ENCODE peak calls at places on chromosomes 11 and 22, in eight cellular contexts. One of them, this sample, is unnamed.
A peak's percentile ranks its signal among the peaks of the same experiment; 100 is the strongest.

GRCh38 chr11:114159320-114159719 is 99.8 kb downstream of the ZBTB16 start:
- DNase-seq in AG09309: no peak
- DNase-seq in osteocyte: no peak
- DNase-seq in A549: no peak
- DNase-seq in heart right ventricle: no peak
- DNase-seq in AG04449: no peak
- DNase-seq in left ventricle myocardium inferior: no peak
- DNase-seq in fibroblast of pulmonary artery: no peak
- DNase-seq in this sample: no peak

GRCh38 chr22:36914383-36914752 is 940 bp downstream of the CSF2RB start:
- DNase-seq in AG09309: no peak
- DNase-seq in osteocyte: no peak
- DNase-seq in A549: no peak
- DNase-seq in heart right ventricle: no peak
- DNase-seq in AG04449: no peak
- DNase-seq in left ventricle myocardium inferior: no peak
- DNase-seq in fibroblast of pulmonary artery: no peak
- DNase-seq in this sample: no peak

GRCh38 chr11:92411431-92411830 is 186.8 kb downstream of the FAT3 start:
- DNase-seq in AG09309: no peak
- DNase-seq in osteocyte: no peak
- DNase-seq in A549: no peak
- DNase-seq in heart right ventricle: no peak
- DNase-seq in AG04449: no peak
- DNase-seq in left ventricle myocardium inferior: no peak
- DNase-seq in fibroblast of pulmonary artery: no peak
- DNase-seq in this sample: no peak

GRCh38 chr11:35288817-35289541 is 130.4 kb downstream of the SLC1A2 start:
- DNase-seq in AG09309: peak; percentile 40
- DNase-seq in osteocyte: no peak
- DNase-seq in A549: no peak
- DNase-seq in heart right ventricle: no peak
- DNase-seq in AG04449: peak; percentile 16
- DNase-seq in left ventricle myocardium inferior: no peak
- DNase-seq in fibroblast of pulmonary artery: peak; percentile 75
- DNase-seq in this sample: no peak

GRCh38 chr11:124863137-124863825 is 2.0 kb upstream of the ROBO3 start:
- DNase-seq in AG09309: no peak
- DNase-seq in osteocyte: no peak
- DNase-seq in A549: no peak
- DNase-seq in heart right ventricle: peak; percentile 35
- DNase-seq in AG04449: no peak
- DNase-seq in left ventricle myocardium inferior: no peak
- DNase-seq in fibroblast of pulmonary artery: peak; percentile 38
- DNase-seq in this sample: no peak

GRCh38 chr22:26770624-26771023 is 113.2 kb downstream of the MIAT start:
- DNase-seq in AG09309: peak; percentile 13
- DNase-seq in osteocyte: no peak
- DNase-seq in A549: no peak
- DNase-seq in heart right ventricle: no peak
- DNase-seq in AG04449: peak; percentile 24
- DNase-seq in left ventricle myocardium inferior: no peak
- DNase-seq in fibroblast of pulmonary artery: peak; percentile 82
- DNase-seq in this sample: no peak

GRCh38 chr11:75487366-75487765 is 38.4 kb downstream of the GDPD5 start:
- DNase-seq in AG09309: no peak
- DNase-seq in osteocyte: no peak
- DNase-seq in A549: no peak
- DNase-seq in heart right ventricle: no peak
- DNase-seq in AG04449: no peak
- DNase-seq in left ventricle myocardium inferior: no peak
- DNase-seq in fibroblast of pulmonary artery: no peak
- DNase-seq in this sample: no peak

GRCh38 chr11:22163394-22163797 is 29.5 kb upstream of the ANO5 start:
- DNase-seq in AG09309: no peak
- DNase-seq in osteocyte: no peak
- DNase-seq in A549: no peak
- DNase-seq in heart right ventricle: peak; percentile 4
- DNase-seq in AG04449: no peak
- DNase-seq in left ventricle myocardium inferior: no peak
- DNase-seq in fibroblast of pulmonary artery: no peak
- DNase-seq in this sample: no peak

GRCh38 chr11:123494195-123495050 is 64.4 kb downstream of the GRAMD1B start:
- DNase-seq in AG09309: no peak
- DNase-seq in osteocyte: no peak
- DNase-seq in A549: no peak
- DNase-seq in heart right ventricle: no peak
- DNase-seq in AG04449: no peak
- DNase-seq in left ventricle myocardium inferior: no peak
- DNase-seq in fibroblast of pulmonary artery: peak; percentile 47
- DNase-seq in this sample: no peak

GRCh38 chr11:17986007-17986710 is 26.7 kb downstream of the SERGEF start:
- DNase-seq in AG09309: peak; percentile 44
- DNase-seq in osteocyte: no peak
- DNase-seq in A549: no peak
- DNase-seq in heart right ventricle: no peak
- DNase-seq in AG04449: no peak
- DNase-seq in left ventricle myocardium inferior: peak; percentile 28
- DNase-seq in fibroblast of pulmonary artery: peak; percentile 72
- DNase-seq in this sample: no peak

GRCh38 chr11:47607380-47607779 is 13.2 kb upstream of the C1QTNF4 start:
- DNase-seq in AG09309: peak; percentile 73
- DNase-seq in osteocyte: no peak
- DNase-seq in A549: no peak
- DNase-seq in heart right ventricle: peak; percentile 40
- DNase-seq in AG04449: peak; percentile 76
- DNase-seq in left ventricle myocardium inferior: no peak
- DNase-seq in fibroblast of pulmonary artery: peak; percentile 89
- DNase-seq in this sample: no peak

GRCh38 chr22:30159561-30160353 is 79.5 kb downstream of the HORMAD2 start:
- DNase-seq in AG09309: peak; percentile 23
- DNase-seq in osteocyte: no peak
- DNase-seq in A549: peak; percentile 25
- DNase-seq in heart right ventricle: no peak
- DNase-seq in AG04449: peak; percentile 56
- DNase-seq in left ventricle myocardium inferior: no peak
- DNase-seq in fibroblast of pulmonary artery: peak; percentile 83
- DNase-seq in this sample: no peak

GRCh38 chr22:23233084-23233501 is 52.8 kb downstream of the BCR start:
- DNase-seq in AG09309: no peak
- DNase-seq in osteocyte: no peak
- DNase-seq in A549: no peak
- DNase-seq in heart right ventricle: no peak
- DNase-seq in AG04449: no peak
- DNase-seq in left ventricle myocardium inferior: peak; percentile 74
- DNase-seq in fibroblast of pulmonary artery: peak; percentile 46
- DNase-seq in this sample: no peak

GRCh38 chr11:8271106-8271886 is 7.6 kb upstream of the LMO1 start:
- DNase-seq in AG09309: no peak
- DNase-seq in osteocyte: no peak
- DNase-seq in A549: no peak
- DNase-seq in heart right ventricle: no peak
- DNase-seq in AG04449: no peak
- DNase-seq in left ventricle myocardium inferior: no peak
- DNase-seq in fibroblast of pulmonary artery: no peak
- DNase-seq in this sample: no peak

GRCh38 chr11:42923651-42924050 is 388.1 kb upstream of the API5 start:
- DNase-seq in AG09309: no peak
- DNase-seq in osteocyte: no peak
- DNase-seq in A549: no peak
- DNase-seq in heart right ventricle: no peak
- DNase-seq in AG04449: no peak
- DNase-seq in left ventricle myocardium inferior: no peak
- DNase-seq in fibroblast of pulmonary artery: no peak
- DNase-seq in this sample: no peak

GRCh38 chr11:118791015-118791960 is at the start of gene DDX6:
- DNase-seq in AG09309: peak; percentile 44
- DNase-seq in osteocyte: peak; percentile 97
- DNase-seq in A549: peak; percentile 62
- DNase-seq in heart right ventricle: peak; percentile 92
- DNase-seq in AG04449: no peak
- DNase-seq in left ventricle myocardium inferior: peak; percentile 93
- DNase-seq in fibroblast of pulmonary artery: peak; percentile 89
- DNase-seq in this sample: peak; percentile 90

GRCh38 chr11:105769627-105770026 is 159.8 kb downstream of the GRIA4 start:
- DNase-seq in AG09309: no peak
- DNase-seq in osteocyte: no peak
- DNase-seq in A549: no peak
- DNase-seq in heart right ventricle: no peak
- DNase-seq in AG04449: no peak
- DNase-seq in left ventricle myocardium inferior: no peak
- DNase-seq in fibroblast of pulmonary artery: no peak
- DNase-seq in this sample: no peak

GRCh38 chr11:112961751-112962747 is 829 bp downstream of the NCAM1 start:
- DNase-seq in AG09309: no peak
- DNase-seq in osteocyte: no peak
- DNase-seq in A549: no peak
- DNase-seq in heart right ventricle: peak; percentile 10
- DNase-seq in AG04449: no peak
- DNase-seq in left ventricle myocardium inferior: peak; percentile 24
- DNase-seq in fibroblast of pulmonary artery: no peak
- DNase-seq in this sample: no peak

GRCh38 chr11:65639623-65640482 is 2.0 kb downstream of the SIPA1 start:
- DNase-seq in AG09309: no peak
- DNase-seq in osteocyte: no peak
- DNase-seq in A549: no peak
- DNase-seq in heart right ventricle: peak; percentile 58
- DNase-seq in AG04449: no peak
- DNase-seq in left ventricle myocardium inferior: peak; percentile 45
- DNase-seq in fibroblast of pulmonary artery: no peak
- DNase-seq in this sample: no peak

GRCh38 chr11:67648140-67648795 is 2.3 kb downstream of the ACY3 start:
- DNase-seq in AG09309: no peak
- DNase-seq in osteocyte: no peak
- DNase-seq in A549: peak; percentile 59
- DNase-seq in heart right ventricle: no peak
- DNase-seq in AG04449: no peak
- DNase-seq in left ventricle myocardium inferior: no peak
- DNase-seq in fibroblast of pulmonary artery: no peak
- DNase-seq in this sample: no peak
- TF ChIP-seq CTCF in AG09309: peak; percentile 20
- TF ChIP-seq CTCF in osteocyte: no peak
- TF ChIP-seq CTCF in A549: peak; percentile 32
- TF ChIP-seq CTCF in heart right ventricle: no peak
- TF ChIP-seq CTCF in AG04449: peak; percentile 35
- TF ChIP-seq CTCF in left ventricle myocardium inferior: no peak
- TF ChIP-seq CTCF in fibroblast of pulmonary artery: no peak
- TF ChIP-seq CTCF in this sample: no peak

GRCh38 chr11:129283141-129283540 is 91.0 kb upstream of the ARHGAP32 start:
- DNase-seq in AG09309: no peak
- DNase-seq in osteocyte: no peak
- DNase-seq in A549: no peak
- DNase-seq in heart right ventricle: no peak
- DNase-seq in AG04449: no peak
- DNase-seq in left ventricle myocardium inferior: no peak
- DNase-seq in fibroblast of pulmonary artery: no peak
- DNase-seq in this sample: no peak
- TF ChIP-seq CTCF in AG09309: no peak
- TF ChIP-seq CTCF in osteocyte: no peak
- TF ChIP-seq CTCF in A549: no peak
- TF ChIP-seq CTCF in heart right ventricle: no peak
- TF ChIP-seq CTCF in AG04449: no peak
- TF ChIP-seq CTCF in left ventricle myocardium inferior: no peak
- TF ChIP-seq CTCF in fibroblast of pulmonary artery: no peak
- TF ChIP-seq CTCF in this sample: no peak

GRCh38 chr11:12088531-12088930 is 21.9 kb upstream of the MICAL2 start:
- DNase-seq in AG09309: no peak
- DNase-seq in osteocyte: no peak
- DNase-seq in A549: no peak
- DNase-seq in heart right ventricle: no peak
- DNase-seq in AG04449: no peak
- DNase-seq in left ventricle myocardium inferior: no peak
- DNase-seq in fibroblast of pulmonary artery: no peak
- DNase-seq in this sample: no peak

GRCh38 chr11:12085371-12086251 is 24.8 kb upstream of the MICAL2 start:
- DNase-seq in AG09309: no peak
- DNase-seq in osteocyte: no peak
- DNase-seq in A549: peak; percentile 29
- DNase-seq in heart right ventricle: no peak
- DNase-seq in AG04449: no peak
- DNase-seq in left ventricle myocardium inferior: no peak
- DNase-seq in fibroblast of pulmonary artery: no peak
- DNase-seq in this sample: no peak

GRCh38 chr11:12088047-12088481 is 22.3 kb upstream of the MICAL2 start:
- DNase-seq in AG09309: peak; percentile 43
- DNase-seq in osteocyte: no peak
- DNase-seq in A549: no peak
- DNase-seq in heart right ventricle: peak; percentile 75
- DNase-seq in AG04449: peak; percentile 61
- DNase-seq in left ventricle myocardium inferior: peak; percentile 68
- DNase-seq in fibroblast of pulmonary artery: peak; percentile 68
- DNase-seq in this sample: no peak

GRCh38 chr11:12086271-12087074 is 23.9 kb upstream of the MICAL2 start:
- DNase-seq in AG09309: peak; percentile 95
- DNase-seq in osteocyte: no peak
- DNase-seq in A549: peak; percentile 89
- DNase-seq in heart right ventricle: peak; percentile 76
- DNase-seq in AG04449: peak; percentile 98
- DNase-seq in left ventricle myocardium inferior: peak; percentile 70
- DNase-seq in fibroblast of pulmonary artery: peak; percentile 94
- DNase-seq in this sample: peak; percentile 94

GRCh38 chr11:12087075-12087775 is 23.2 kb upstream of the MICAL2 start:
- DNase-seq in AG09309: peak; percentile 64
- DNase-seq in osteocyte: no peak
- DNase-seq in A549: no peak
- DNase-seq in heart right ventricle: no peak
- DNase-seq in AG04449: no peak
- DNase-seq in left ventricle myocardium inferior: no peak
- DNase-seq in fibroblast of pulmonary artery: peak; percentile 68
- DNase-seq in this sample: no peak
- TF ChIP-seq CTCF in AG09309: peak; percentile 30
- TF ChIP-seq CTCF in osteocyte: peak; percentile 44
- TF ChIP-seq CTCF in A549: no peak
- TF ChIP-seq CTCF in heart right ventricle: no peak
- TF ChIP-seq CTCF in AG04449: peak; percentile 20
- TF ChIP-seq CTCF in left ventricle myocardium inferior: peak; percentile 28
- TF ChIP-seq CTCF in fibroblast of pulmonary artery: peak; percentile 22
- TF ChIP-seq CTCF in this sample: no peak

GRCh38 chr22:17890892-17891291 is 116.6 kb upstream of the BID start:
- DNase-seq in AG09309: no peak
- DNase-seq in osteocyte: no peak
- DNase-seq in A549: no peak
- DNase-seq in heart right ventricle: no peak
- DNase-seq in AG04449: no peak
- DNase-seq in left ventricle myocardium inferior: no peak
- DNase-seq in fibroblast of pulmonary artery: no peak
- DNase-seq in this sample: no peak

GRCh38 chr22:17890245-17890671 is 116.0 kb upstream of the BID start:
- DNase-seq in AG09309: no peak
- DNase-seq in osteocyte: no peak
- DNase-seq in A549: no peak
- DNase-seq in heart right ventricle: no peak
- DNase-seq in AG04449: no peak
- DNase-seq in left ventricle myocardium inferior: no peak
- DNase-seq in fibroblast of pulmonary artery: no peak
- DNase-seq in this sample: no peak

GRCh38 chr22:17893900-17894299 is 119.6 kb upstream of the BID start:
- DNase-seq in AG09309: no peak
- DNase-seq in osteocyte: no peak
- DNase-seq in A549: no peak
- DNase-seq in heart right ventricle: no peak
- DNase-seq in AG04449: no peak
- DNase-seq in left ventricle myocardium inferior: no peak
- DNase-seq in fibroblast of pulmonary artery: no peak
- DNase-seq in this sample: no peak

GRCh38 chr22:17888855-17889254 is 114.6 kb upstream of the BID start:
- DNase-seq in AG09309: no peak
- DNase-seq in osteocyte: no peak
- DNase-seq in A549: no peak
- DNase-seq in heart right ventricle: no peak
- DNase-seq in AG04449: no peak
- DNase-seq in left ventricle myocardium inferior: no peak
- DNase-seq in fibroblast of pulmonary artery: peak; percentile 49
- DNase-seq in this sample: no peak

GRCh38 chr22:17891427-17892167 is 117.3 kb upstream of the BID start:
- DNase-seq in AG09309: no peak
- DNase-seq in osteocyte: no peak
- DNase-seq in A549: peak; percentile 7
- DNase-seq in heart right ventricle: peak; percentile 65
- DNase-seq in AG04449: no peak
- DNase-seq in left ventricle myocardium inferior: peak; percentile 71
- DNase-seq in fibroblast of pulmonary artery: no peak
- DNase-seq in this sample: no peak
- TF ChIP-seq CTCF in AG09309: peak; percentile 25
- TF ChIP-seq CTCF in osteocyte: peak; percentile 23
- TF ChIP-seq CTCF in A549: peak; percentile 26
- TF ChIP-seq CTCF in heart right ventricle: peak; percentile 51
- TF ChIP-seq CTCF in AG04449: peak; percentile 21
- TF ChIP-seq CTCF in left ventricle myocardium inferior: peak; percentile 71
- TF ChIP-seq CTCF in fibroblast of pulmonary artery: peak; percentile 28
- TF ChIP-seq CTCF in this sample: no peak

This sample was measured in vagina.